ENCODE peak calls at places on chromosomes 1 and 21, in seven cellular contexts. W is MM.1S, Z is suprapubic skin, E is adipocyte, D is neural progenitor cell, P is IMR-90, O is mucosa of descending colon. G is an unnamed sample.
A peak's percentile ranks its signal among the peaks of the same experiment; 100 is the strongest.

GRCh38 chr21:32136546-32136945 is 142.3 kb downstream of the MIS18A start:
- DNase-seq in W (no peak), Z (no peak), E (no peak), D (no peak), P (no peak), O (no peak), G (peak; percentile 5)

GRCh38 chr1:29394521-29394921 is 158.2 kb downstream of the PTPRU start:
- DNase-seq in W (no peak), Z (no peak), E (no peak), D (no peak), P (no peak), O (no peak), G (no peak)

GRCh38 chr1:73327180-73327793 is 870.7 kb downstream of the LRRIQ3 start:
- DNase-seq in W (no peak), Z (no peak), E (no peak), D (no peak), P (no peak), O (no peak), G (no peak)

GRCh38 chr1:159916240-159917051 is 8.9 kb downstream of the TAGLN2 start:
- DNase-seq in W (no peak), Z (no peak), E (peak; percentile 78), D (peak; percentile 84), P (peak; percentile 91), O (no peak), G (no peak)

GRCh38 chr1:93845554-93846150 is 33.4 kb downstream of the DNTTIP2 start:
- DNase-seq in W (peak; percentile 7), Z (no peak), E (peak; percentile 83), D (peak; percentile 37), P (peak; percentile 94), O (no peak), G (peak; percentile 87)

GRCh38 chr1:115545791-115546733 is 95.7 kb upstream of the VANGL1 start:
- DNase-seq in W (no peak), Z (peak; percentile 64), E (peak; percentile 86), D (peak; percentile 65), P (peak; percentile 95), O (peak; percentile 39), G (no peak)

GRCh38 chr1:207362962-207363858 is 41.7 kb downstream of the CD55 start:
- DNase-seq in W (no peak), Z (no peak), E (no peak), D (no peak), P (peak; percentile 86), O (no peak), G (no peak)

GRCh38 chr1:199646761-199647160 is 380.7 kb upstream of the NR5A2 start:
- DNase-seq in W (no peak), Z (no peak), E (no peak), D (no peak), P (no peak), O (no peak), G (no peak)

GRCh38 chr1:2098301-2098698 is 48.1 kb downstream of the PRKCZ start:
- DNase-seq in W (no peak), Z (no peak), E (no peak), D (no peak), P (no peak), O (no peak), G (no peak)

GRCh38 chr1:219126267-219126862 is 47.3 kb upstream of the LYPLAL1 start:
- DNase-seq in W (no peak), Z (no peak), E (peak; percentile 58), D (no peak), P (no peak), O (no peak), G (no peak)

GRCh38 chr1:177912991-177913390 is 56.9 kb downstream of the SEC16B start:
- DNase-seq in W (no peak), Z (no peak), E (no peak), D (no peak), P (no peak), O (peak; percentile 57), G (no peak)

GRCh38 chr1:1073743-1074587 is at the start of gene RNF223:
- DNase-seq in W (no peak), Z (no peak), E (no peak), D (no peak), P (no peak), O (peak; percentile 88), G (no peak)

GRCh38 chr1:200776949-200777348 is 38.3 kb downstream of the CAMSAP2 start:
- DNase-seq in W (no peak), Z (no peak), E (no peak), D (no peak), P (peak; percentile 47), O (no peak), G (no peak)

GRCh38 chr1:71053146-71053545 is 5.5 kb upstream of the PTGER3 start:
- DNase-seq in W (no peak), Z (no peak), E (no peak), D (no peak), P (no peak), O (no peak), G (no peak)

GRCh38 chr1:26200413-26200812 is 10.0 kb downstream of the CATSPER4 start:
- DNase-seq in W (no peak), Z (no peak), E (no peak), D (no peak), P (no peak), O (no peak), G (no peak)

GRCh38 chr1:160855181-160855981 is 7.3 kb downstream of the CD244 start:
- DNase-seq in W (no peak), Z (no peak), E (no peak), D (no peak), P (no peak), O (no peak), G (no peak)

GRCh38 chr1:205597691-205598314 is 34.0 kb downstream of the ELK4 start:
- DNase-seq in W (no peak), Z (peak; percentile 46), E (peak; percentile 23), D (no peak), P (peak; percentile 66), O (no peak), G (peak; percentile 86)

GRCh38 chr1:20847619-20848080 is 60.5 kb upstream of the HP1BP3 start:
- DNase-seq in W (no peak), Z (no peak), E (peak; percentile 34), D (no peak), P (peak; percentile 72), O (no peak), G (no peak)

GRCh38 chr1:237387144-237387505 is 345.1 kb downstream of the RYR2 start:
- DNase-seq in W (no peak), Z (no peak), E (no peak), D (no peak), P (no peak), O (no peak), G (no peak)

GRCh38 chr1:117860906-117861610 is 68.4 kb downstream of the GDAP2 start:
- DNase-seq in W (no peak), Z (no peak), E (peak; percentile 57), D (no peak), P (peak; percentile 92), O (no peak), G (no peak)

GRCh38 chr1:12619396-12620141 is 1.6 kb upstream of the DHRS3 start:
- DNase-seq in W (peak; percentile 78), Z (peak; percentile 91), E (peak; percentile 97), D (peak; percentile 93), P (peak; percentile 87), O (peak; percentile 92), G (peak; percentile 96)

GRCh38 chr1:12618661-12619395 is 818 bp upstream of the DHRS3 start:
- DNase-seq in W (peak; percentile 21), Z (peak; percentile 84), E (peak; percentile 85), D (peak; percentile 79), P (peak; percentile 83), O (peak; percentile 86), G (peak; percentile 95)

GRCh38 chr1:12617511-12617900 is 504 bp downstream of the DHRS3 start:
- DNase-seq in W (peak; percentile 26), Z (no peak), E (no peak), D (no peak), P (no peak), O (peak; percentile 53), G (no peak)

GRCh38 chr1:12616709-12617373 is 1.2 kb downstream of the DHRS3 start:
- DNase-seq in W (no peak), Z (no peak), E (no peak), D (peak; percentile 59), P (no peak), O (peak; percentile 69), G (no peak)

GRCh38 chr1:12617901-12618660 is at the start of gene DHRS3:
- DNase-seq in W (peak; percentile 37), Z (peak; percentile 87), E (peak; percentile 86), D (peak; percentile 92), P (peak; percentile 75), O (peak; percentile 92), G (peak; percentile 96)
- H3K4me1 ChIP-seq in W (peaks cover 13% of the 10 kb centered on the region), Z (peaks cover 77% of the 10 kb centered on the region), E (peaks cover 43% of the 10 kb centered on the region), D (peaks cover 29% of the 10 kb centered on the region), P (peaks cover 21% of the 10 kb centered on the region), O (peaks cover 18% of the 10 kb centered on the region), G (peaks cover 73% of the 10 kb centered on the region)

DNA sequence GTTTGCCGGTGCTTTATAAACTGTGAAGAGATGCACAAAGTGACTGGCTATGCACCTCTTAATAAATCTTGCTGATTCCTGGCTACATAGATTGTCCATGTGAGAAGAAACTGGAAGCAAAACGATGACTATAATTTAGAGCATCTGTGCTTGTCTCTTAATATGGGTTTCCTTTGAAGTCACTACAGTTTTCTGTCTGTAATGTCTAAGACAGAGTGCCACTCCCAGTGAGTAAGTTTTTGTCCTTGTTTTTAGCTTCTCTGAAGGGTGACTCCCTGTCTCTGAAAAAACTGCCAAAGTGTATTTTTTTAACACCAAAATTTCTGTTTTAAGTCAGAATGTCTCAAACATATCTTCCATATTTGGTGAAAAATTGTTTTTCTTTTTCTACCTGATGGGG is 175.1 kb downstream of the FASLG start:
- DNase-seq in W (no peak), Z (no peak), E (no peak), D (no peak), P (no peak), O (no peak), G (no peak)
- H3K4me1 ChIP-seq in W (no peaks in the 10 kb centered on the region), Z (peaks cover 3% of the 10 kb centered on the region), E (peaks cover 8% of the 10 kb centered on the region), D (no peaks in the 10 kb centered on the region), P (peaks cover 7% of the 10 kb centered on the region), O (peaks cover 4% of the 10 kb centered on the region), G (no peaks in the 10 kb centered on the region)

DNA sequence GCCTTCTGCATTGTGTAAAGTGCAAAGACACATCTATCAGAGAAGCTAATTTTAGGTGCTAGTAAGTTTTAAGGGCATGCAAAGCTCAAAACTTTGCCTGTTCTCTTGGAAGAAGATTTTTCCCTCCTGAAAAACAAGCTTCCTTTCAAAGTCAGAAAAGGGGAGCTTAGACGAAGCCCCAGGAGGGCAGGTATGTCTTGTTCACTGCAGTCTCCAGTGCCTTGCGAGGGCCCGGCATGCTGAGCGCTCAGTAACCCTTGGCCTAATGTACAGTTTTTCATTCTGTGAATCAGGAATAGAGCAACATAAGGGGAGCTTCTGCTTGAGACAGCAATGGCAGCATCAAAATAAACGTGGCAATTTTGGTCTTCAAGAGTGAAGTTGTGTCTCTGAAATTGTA is 35.0 kb downstream of the GALNT2 start:
- DNase-seq in W (no peak), Z (no peak), E (no peak), D (no peak), P (no peak), O (no peak), G (no peak)
- H3K4me1 ChIP-seq in W (peaks cover 47% of the 10 kb centered on the region), Z (peaks cover 34% of the 10 kb centered on the region), E (peaks cover 57% of the 10 kb centered on the region), D (peaks cover 40% of the 10 kb centered on the region), P (peaks cover 37% of the 10 kb centered on the region), O (peaks cover 35% of the 10 kb centered on the region), G (peaks cover 88% of the 10 kb centered on the region)

GRCh38 chr21:30577766-30578165 is 12.4 kb downstream of the KRTAP22-2 start:
- DNase-seq in W (no peak), Z (no peak), E (no peak), D (no peak), P (no peak), O (no peak), G (no peak)

GRCh38 chr21:30579351-30579750 is 10.8 kb downstream of the KRTAP22-2 start:
- DNase-seq in W (no peak), Z (no peak), E (no peak), D (peak; percentile 33), P (no peak), O (no peak), G (no peak)

GRCh38 chr21:30582850-30583249 is 7.3 kb downstream of the KRTAP22-2 start:
- DNase-seq in W (no peak), Z (no peak), E (no peak), D (peak; percentile 10), P (no peak), O (no peak), G (no peak)

GRCh38 chr21:30580132-30580531 is 10.1 kb downstream of the KRTAP22-2 start:
- DNase-seq in W (no peak), Z (no peak), E (no peak), D (no peak), P (no peak), O (no peak), G (no peak)
- H3K4me1 ChIP-seq in W (no peaks in the 10 kb centered on the region), Z (no peaks in the 10 kb centered on the region), E (no peaks in the 10 kb centered on the region), D (peaks cover 14% of the 10 kb centered on the region), P (no peaks in the 10 kb centered on the region), O (no peaks in the 10 kb centered on the region), G (no peaks in the 10 kb centered on the region)

G was measured in esophagus muscularis mucosa.